ENCODE peak calls at places on chromosome 4, in nine cellular contexts. W is CD8-positive, alpha-beta T cell; O is PC-3; U is CD4-positive, alpha-beta memory T cell; X is mesendoderm; Y is heart left ventricle; T is pancreas; R is GM23248; S is H7. C is an unnamed sample.

GRCh38 chr4:127975121-127975770 is 10.0 kb downstream of the ABHD18 start:
- DNase-seq in O (peak; percentile 94), W (no peak), U (no peak), R (no peak), Y (no peak), X (no peak), S (no peak), T (no peak), C (no peak)

GRCh38 chr4:21726255-21726815 is 222.2 kb downstream of the KCNIP4 start:
- DNase-seq in S (no peak), X (peak; percentile 15), U (no peak), T (no peak), W (no peak), O (no peak), R (peak; percentile 69), Y (no peak), C (no peak)

GRCh38 chr4:2337896-2338295 is 76.0 kb upstream of the MXD4 start:
- DNase-seq in O (no peak), U (no peak), X (no peak), W (no peak), S (peak; percentile 39), R (no peak), T (peak; percentile 7), Y (no peak), C (no peak)

GRCh38 chr4:123363729-123364128 is 32.9 kb upstream of the SPRY1 start:
- DNase-seq in U (no peak), W (no peak), Y (no peak), O (no peak), T (no peak), R (no peak), S (no peak), X (no peak), C (no peak)

GRCh38 chr4:188161167-188161566 is 21.9 kb downstream of the TRIML1 start:
- DNase-seq in X (no peak), Y (no peak), R (no peak), S (no peak), W (no peak), T (no peak), O (no peak), U (no peak), C (no peak)

GRCh38 chr4:101019941-101020401 is 327.4 kb downstream of the PPP3CA start:
- DNase-seq in T (no peak), U (peak; percentile 84), O (peak; percentile 70), Y (no peak), R (no peak), W (no peak), X (peak; percentile 28), S (no peak), C (no peak)

GRCh38 chr4:108941914-108942379 is 179.1 kb upstream of the ETNPPL start:
- DNase-seq in T (no peak), S (no peak), X (no peak), U (no peak), W (no peak), O (no peak), Y (no peak), R (no peak), C (no peak)

GRCh38 chr4:69749771-69750170 is 10.6 kb downstream of the SULT1B1 start:
- DNase-seq in U (no peak), W (no peak), S (no peak), O (peak; percentile 58), X (no peak), R (peak; percentile 60), Y (no peak), T (no peak), C (no peak)

GRCh38 chr4:4384837-4385236 is 2.1 kb upstream of the NSG1 start:
- DNase-seq in S (peak; percentile 88), U (no peak), T (no peak), O (peak; percentile 16), Y (no peak), R (peak; percentile 41), X (peak; percentile 85), W (no peak), C (no peak)

GRCh38 chr4:80219301-80220025 is 22.2 kb downstream of the PRDM8 start:
- DNase-seq in S (no peak), O (peak; percentile 70), T (no peak), W (no peak), Y (no peak), R (peak; percentile 18), X (peak; percentile 77), U (no peak), C (no peak)

GRCh38 chr4:1731180-1731579 is 9.9 kb downstream of the TACC3 start:
- DNase-seq in O (peak; percentile 88), U (no peak), X (no peak), W (no peak), Y (no peak), S (no peak), R (no peak), T (no peak), C (no peak)

GRCh38 chr4:156778606-156779005 is 193.0 kb downstream of the PDGFC start:
- DNase-seq in U (no peak), X (no peak), R (peak; percentile 75), W (no peak), T (no peak), S (no peak), O (peak; percentile 83), Y (no peak), C (no peak)

GRCh38 chr4:28254003-28254402 is 1393.4 kb downstream of the STIM2 start:
- DNase-seq in S (no peak), R (no peak), T (no peak), U (no peak), O (no peak), W (no peak), X (no peak), Y (peak; percentile 18), C (no peak)

GRCh38 chr4:146998157-146998556 is 52.5 kb upstream of the TTC29 start:
- DNase-seq in U (no peak), Y (no peak), T (no peak), X (no peak), O (no peak), W (no peak), R (no peak), S (no peak), C (no peak)

GRCh38 chr4:84150177-84150576 is 348.9 kb downstream of the NKX6-1 start:
- DNase-seq in T (no peak), Y (no peak), O (no peak), S (no peak), X (no peak), U (no peak), R (no peak), W (no peak), C (no peak)

GRCh38 chr4:111775908-111776307 is 369.3 kb upstream of the FAM241A start:
- DNase-seq in S (no peak), W (no peak), O (no peak), R (peak; percentile 51), Y (no peak), U (no peak), X (no peak), T (no peak), C (no peak)
- H3K36me3 ChIP-seq in S (no peaks in the 10 kb centered on the region), W (no peaks in the 10 kb centered on the region), O (no peaks in the 10 kb centered on the region), R (no peaks in the 10 kb centered on the region), Y (no peaks in the 10 kb centered on the region), U (no peaks in the 10 kb centered on the region), X (no peaks in the 10 kb centered on the region), T (no peaks in the 10 kb centered on the region), C (no peaks in the 10 kb centered on the region)

GRCh38 chr4:87262886-87263285 is 42.5 kb upstream of the KLHL8 start:
- DNase-seq in W (no peak), R (no peak), Y (no peak), T (no peak), X (no peak), S (no peak), U (no peak), O (no peak), C (no peak)

GRCh38 chr4:87258677-87259076 is 38.3 kb upstream of the KLHL8 start:
- DNase-seq in T (no peak), Y (no peak), S (no peak), X (no peak), W (no peak), O (no peak), U (no peak), R (no peak), C (no peak)

GRCh38 chr4:87255755-87256154 is 35.3 kb upstream of the KLHL8 start:
- DNase-seq in X (no peak), U (no peak), Y (no peak), S (no peak), W (no peak), R (no peak), O (no peak), T (no peak), C (no peak)

GRCh38 chr4:87260477-87260876 is 40.1 kb upstream of the KLHL8 start:
- DNase-seq in R (peak; percentile 3), T (no peak), X (no peak), O (peak; percentile 6), U (no peak), Y (no peak), W (no peak), S (no peak), C (no peak)

DNA sequence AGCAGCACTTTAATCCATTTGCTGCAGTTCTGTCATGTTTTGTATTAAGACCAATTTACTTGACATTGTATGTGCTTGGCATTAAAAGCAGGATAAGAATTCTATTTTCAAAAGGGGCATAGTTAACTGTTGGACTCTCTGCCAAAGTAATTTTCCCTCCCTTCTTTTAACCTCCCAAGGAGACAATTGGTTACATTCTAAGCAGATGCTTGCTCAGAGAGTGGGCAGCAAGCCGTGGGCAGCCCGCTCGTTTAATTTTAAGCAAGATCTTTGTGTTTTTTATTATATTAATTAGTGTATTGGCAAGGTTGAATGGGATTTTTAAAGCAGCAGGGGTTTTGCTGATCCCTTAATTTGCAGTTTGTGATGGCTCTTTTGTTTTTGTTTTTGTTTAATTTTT is 37.1 kb upstream of the KLHL8 start:
- DNase-seq in R (no peak), W (no peak), S (no peak), Y (no peak), X (no peak), T (no peak), O (no peak), U (no peak), C (no peak)
- H3K4me3 ChIP-seq in R (no peak overlapping the region), W (no peak overlapping the region), S (no peak overlapping the region), Y (no peak overlapping the region), X (no peak overlapping the region), T (no peak overlapping the region), O (no peak overlapping the region), U (no peak overlapping the region), C (no peak overlapping the region)

GRCh38 chr4:6618386-6619115 is 21.9 kb upstream of the MRFAP1 start:
- DNase-seq in X (no peak), U (no peak), T (no peak), Y (no peak), W (no peak), R (no peak), O (no peak), S (peak; percentile 30), C (peak; percentile 13)
- H3K36me3 ChIP-seq in X (no peaks in the 10 kb centered on the region), U (peaks cover 45% of the 10 kb centered on the region), T (peaks cover 18% of the 10 kb centered on the region), Y (peaks cover 51% of the 10 kb centered on the region), W (peaks cover 26% of the 10 kb centered on the region), R (no peaks in the 10 kb centered on the region), O (no peaks in the 10 kb centered on the region), S (peaks cover 1% of the 10 kb centered on the region), C (peaks cover 68% of the 10 kb centered on the region)

DNA sequence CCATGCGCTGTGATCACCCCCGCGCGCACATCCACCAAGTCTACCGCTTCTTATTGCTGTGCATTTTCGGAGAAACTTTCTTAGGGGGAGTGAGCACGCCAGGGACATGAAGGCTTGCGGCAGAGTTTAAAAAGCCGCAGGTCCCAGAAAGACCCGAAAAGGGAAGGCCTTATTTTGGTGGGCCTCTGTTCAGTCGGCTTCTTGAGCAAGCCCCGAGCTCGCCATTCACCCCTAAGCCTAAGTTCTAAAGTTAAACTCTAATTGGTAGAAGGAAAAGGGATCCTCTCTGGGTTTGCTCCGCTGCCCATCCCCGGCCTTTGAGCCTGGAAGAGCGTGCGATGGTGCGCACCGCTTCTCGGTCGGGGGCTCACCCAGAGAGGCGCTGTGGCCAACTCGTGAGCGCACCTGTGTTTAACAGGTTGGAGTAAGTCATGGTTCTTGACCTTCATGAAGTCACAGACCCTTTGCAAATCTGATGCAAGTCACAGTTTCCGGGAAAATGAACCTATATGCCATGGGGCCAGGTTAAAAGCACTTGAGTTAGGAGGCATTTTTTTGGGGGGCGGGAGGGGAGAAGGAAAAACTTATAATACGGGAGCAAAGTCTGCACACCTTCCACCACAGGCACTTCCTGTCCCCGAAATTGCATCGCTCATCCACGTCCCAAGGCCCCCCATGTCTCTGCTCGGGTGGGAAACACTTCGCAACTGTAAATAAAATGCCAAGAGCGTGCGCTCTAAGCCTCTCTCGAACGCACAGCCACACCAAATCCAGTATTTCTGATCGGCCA is 1.9 kb downstream of the PHOX2B start:
- DNase-seq in R (no peak), U (no peak), X (peak; percentile 34), S (peak; percentile 66), O (no peak), W (no peak), T (no peak), Y (no peak), C (no peak)
- H3K4me3 ChIP-seq in R (no peak overlapping the region), U (no peak overlapping the region), X (no peak overlapping the region), S (no peak overlapping the region), O (no peak overlapping the region), W (no peak overlapping the region), T (no peak overlapping the region), Y (no peak overlapping the region), C (no peak overlapping the region)

C was measured in lower lobe of right lung.